ENCODE peak calls at places on chromosomes 6 and 20, in seven cellular contexts. Q is mesenchymal stem cell, F is IMR-90, E is mesendoderm, V is H1, O is H9, I is trophoblast cell. K is an unnamed sample.

GRCh38 chr6:56677559-56677958 is 34.9 kb upstream of the DST start:
- DNase-seq in O (no peak), E (no peak), V (no peak), I (no peak), F (peak; percentile 72), Q (no peak), K (no peak)

GRCh38 chr6:136095961-136096360 is 154.2 kb downstream of the MTFR2 start:
- DNase-seq in Q (no peak), E (no peak), V (no peak), I (no peak), F (no peak), O (no peak), K (no peak)

GRCh38 chr6:107711953-107712522 is 112.1 kb downstream of the SCML4 start:
- DNase-seq in Q (no peak), I (no peak), V (no peak), E (no peak), O (no peak), F (no peak), K (no peak)

GRCh38 chr6:130680118-130680517 is 147.1 kb upstream of the SMLR1 start:
- DNase-seq in V (no peak), F (peak; percentile 19), I (no peak), Q (no peak), E (no peak), O (no peak), K (no peak)

GRCh38 chr6:10690651-10691445 is 3.6 kb downstream of the C6orf52 start:
- DNase-seq in Q (no peak), E (no peak), O (no peak), F (no peak), V (no peak), I (no peak), K (no peak)

GRCh38 chr6:146693342-146693741 is 94.6 kb downstream of the ADGB start:
- DNase-seq in V (no peak), I (no peak), F (no peak), E (no peak), Q (no peak), O (no peak), K (no peak)

GRCh38 chr20:10006461-10006860 is 28.3 kb upstream of the ANKEF1 start:
- DNase-seq in O (no peak), E (no peak), V (no peak), I (no peak), Q (no peak), F (no peak), K (no peak)

GRCh38 chr6:134593442-134593841 is 275.5 kb upstream of the SGK1 start:
- DNase-seq in Q (no peak), I (no peak), E (no peak), F (no peak), O (no peak), V (no peak), K (no peak)

GRCh38 chr20:63739129-63740069 is at the start of gene SLC2A4RG:
- DNase-seq in Q (peak; percentile 74), I (peak; percentile 87), E (peak; percentile 77), O (peak; percentile 68), V (peak; percentile 79), F (peak; percentile 62), K (peak; percentile 79)

GRCh38 chr6:149210376-149210775 is 107.1 kb upstream of the TAB2 start:
- DNase-seq in V (no peak), F (peak; percentile 77), I (no peak), Q (peak; percentile 93), O (no peak), E (no peak), K (no peak)

GRCh38 chr20:49701313-49701731 is 12.4 kb downstream of the B4GALT5 start:
- DNase-seq in I (no peak), E (no peak), V (no peak), F (peak; percentile 43), O (no peak), Q (no peak), K (no peak)

GRCh38 chr6:105553174-105553573 is 150.3 kb upstream of the PREP start:
- DNase-seq in F (no peak), E (no peak), V (no peak), I (peak; percentile 38), O (no peak), Q (no peak), K (no peak)

GRCh38 chr6:42404494-42404893 is 47.2 kb downstream of the TRERF1 start:
- DNase-seq in E (peak; percentile 90), V (no peak), O (peak; percentile 70), I (peak; percentile 41), Q (peak; percentile 76), F (peak; percentile 68), K (no peak)

GRCh38 chr20:25399038-25399430 is 8.4 kb upstream of the ABHD12 start:
- DNase-seq in E (peak; percentile 86), Q (peak; percentile 82), V (no peak), F (peak; percentile 83), O (peak; percentile 43), I (peak; percentile 92), K (peak; percentile 48)

GRCh38 chr6:41228616-41229015 is 467 bp downstream of the TREML4 start:
- DNase-seq in O (peak; percentile 67), V (peak; percentile 53), Q (peak; percentile 7), E (peak; percentile 57), I (peak; percentile 18), F (no peak), K (no peak)

GRCh38 chr20:61964675-61965605 is 100.7 kb downstream of the TAF4 start:
- DNase-seq in I (no peak), V (peak; percentile 56), O (no peak), E (no peak), Q (no peak), F (no peak), K (no peak)

GRCh38 chr6:87755697-87756671 is 54.0 kb upstream of the AKIRIN2 start:
- DNase-seq in O (no peak), F (peak; percentile 17), V (no peak), I (peak; percentile 36), E (peak; percentile 26), Q (no peak), K (no peak)

GRCh38 chr6:139764498-139764986 is 390.1 kb upstream of the CITED2 start:
- DNase-seq in Q (peak; percentile 94), F (peak; percentile 99), E (peak; percentile 96), O (no peak), V (no peak), I (peak; percentile 94), K (no peak)

GRCh38 chr6:166419268-166419667 is 36.5 kb upstream of the MPC1 start:
- DNase-seq in E (no peak), F (peak; percentile 47), O (no peak), Q (peak; percentile 61), I (no peak), V (no peak), K (no peak)

DNA sequence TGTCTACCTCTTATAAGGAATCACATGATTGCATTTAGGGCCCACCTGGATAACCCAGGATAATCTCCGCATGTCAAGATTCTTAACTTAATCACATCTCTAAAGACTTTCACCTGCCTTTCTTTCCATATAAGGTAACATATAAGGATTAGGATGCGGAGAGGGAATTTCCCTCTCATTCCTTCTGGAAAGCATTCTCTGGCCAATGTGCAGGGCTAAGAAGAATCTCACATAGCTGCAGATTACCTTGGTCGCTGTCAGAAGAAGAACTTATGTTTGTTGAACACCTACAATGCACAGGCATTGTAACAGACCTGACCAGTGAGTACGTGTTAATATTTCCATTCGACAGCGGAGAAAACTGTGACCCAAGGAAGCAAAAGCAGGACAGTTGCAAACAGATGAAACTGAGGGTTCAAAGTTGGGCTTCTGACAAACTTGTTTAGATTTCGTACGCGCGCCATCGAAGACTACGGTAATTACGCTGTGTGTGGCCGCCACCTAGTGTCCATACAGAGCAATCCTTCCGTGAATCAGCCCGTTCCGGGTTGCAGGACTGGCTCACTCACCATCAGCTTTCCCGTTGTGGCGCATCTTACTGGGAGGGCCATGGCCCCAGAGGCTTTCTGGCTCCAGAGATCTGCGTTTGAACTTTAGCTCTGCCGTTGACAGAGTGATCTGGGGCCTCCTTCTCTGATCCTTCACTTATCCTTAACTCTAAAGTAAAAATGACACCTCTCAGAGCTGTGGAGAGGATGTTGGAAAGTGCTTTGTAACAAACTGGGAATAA is 9.5 kb downstream of the C20orf202 start:
- DNase-seq in E (peak; percentile 85), Q (peak; percentile 81), F (peak; percentile 72), O (peak; percentile 84), I (peak; percentile 87), V (peak; percentile 77), K (peak; percentile 64)
- H2BK120ac ChIP-seq in E (no peak overlapping the region), Q (no peak overlapping the region), F (no peak overlapping the region), O (no peak overlapping the region), I (no peak overlapping the region), V (no peak overlapping the region), K (no peak overlapping the region)

DNA sequence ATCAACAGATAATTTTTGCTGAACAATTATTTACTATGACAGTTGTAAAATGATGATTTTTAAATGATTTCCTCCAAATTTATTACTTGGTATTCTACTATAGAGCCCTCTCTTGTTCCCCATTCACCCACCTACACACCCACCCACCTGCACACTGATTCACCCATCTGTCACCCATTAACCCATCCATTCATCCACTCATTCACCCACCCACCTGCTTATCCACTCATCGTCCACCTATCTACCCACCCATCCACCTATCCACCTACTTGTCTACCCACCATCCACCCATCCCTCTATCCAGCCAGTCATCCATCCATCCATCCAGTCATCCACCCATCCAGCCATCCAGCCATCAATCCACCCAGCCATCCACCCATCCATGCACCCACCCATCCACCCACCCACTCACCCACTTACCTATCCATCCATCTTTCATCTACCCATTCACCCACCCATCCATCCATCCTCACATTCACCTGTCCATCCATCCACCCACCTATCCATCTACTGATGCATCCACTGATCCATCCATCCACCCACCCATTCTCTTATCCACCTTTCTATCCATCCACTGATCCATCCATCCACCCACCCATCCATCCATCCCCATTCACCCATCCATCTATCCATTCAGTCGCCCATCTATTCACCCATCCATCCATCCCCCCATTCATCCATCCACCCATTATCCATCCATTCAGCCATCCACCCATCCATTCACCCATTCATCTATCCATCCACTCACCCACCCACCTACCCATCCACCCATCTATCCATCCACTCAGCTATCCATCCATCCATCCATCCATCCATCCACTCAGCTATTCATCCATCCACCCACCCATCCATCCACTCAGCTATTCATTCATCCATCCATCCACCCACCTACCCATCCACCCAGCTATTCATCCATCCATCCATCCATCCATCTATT is 72.0 kb downstream of the SYNJ2 start:
- DNase-seq in O (no peak), F (no peak), E (no peak), Q (no peak), I (no peak), V (no peak), K (no peak)
- H4K8ac ChIP-seq in O (no peak overlapping the region), F (no peak overlapping the region), E (no peak overlapping the region), Q (no peak overlapping the region), I (no peak overlapping the region), V (no peak overlapping the region), K (no peak overlapping the region)

GRCh38 chr6:33211666-33212422 is 3.5 kb downstream of the RING1 start:
- DNase-seq in Q (no peak), O (peak; percentile 82), I (no peak), E (peak; percentile 56), V (peak; percentile 74), F (no peak), K (no peak)
- H3K9ac ChIP-seq in Q (no peak overlapping the region), O (no peak overlapping the region), I (no peak overlapping the region), E (no peak overlapping the region), V (no peak overlapping the region), F (no peak overlapping the region), K (peak overlapping the region; percentile 21)

GRCh38 chr20:20214757-20215275 is 153.1 kb upstream of the INSM1 start:
- DNase-seq in V (no peak), I (no peak), F (no peak), Q (no peak), E (no peak), O (no peak), K (no peak)
- H2BK120ac ChIP-seq in V (no peak overlapping the region), I (no peak overlapping the region), F (no peak overlapping the region), Q (no peak overlapping the region), E (no peak overlapping the region), O (no peak overlapping the region), K (no peak overlapping the region)

GRCh38 chr20:56003111-56003800 is 2.1 kb downstream of the CBLN4 start:
- DNase-seq in V (peak; percentile 62), Q (no peak), E (peak; percentile 29), I (no peak), O (peak; percentile 24), F (no peak), K (no peak)
- H4K8ac ChIP-seq in V (peak overlapping the region; percentile 65), Q (no peak overlapping the region), E (no peak overlapping the region), I (no peak overlapping the region), O (no peak overlapping the region), F (no peak overlapping the region), K (no peak overlapping the region)

K was measured in neuronal stem cell.